ENCODE peak calls at places on chromosome 14, in eight cellular contexts. R, K, E, T, S, P, B and Y are unnamed samples.

GRCh38 chr14:67187210-67187609 is 2.0 kb upstream of the GARIN2 start:
- DNase-seq in B (no peak), R (no peak), S (peak), E (no peak), P (no peak), K (no peak), T (peak), Y (no peak)

GRCh38 chr14:36604757-36605505 is 22.5 kb upstream of the NKX2-8 start:
- DNase-seq in K (no peak), B (peak), S (peak), T (peak), E (peak), R (no peak), P (no peak), Y (no peak)

GRCh38 chr14:90698379-90698869 is 117.8 kb downstream of the TTC7B start:
- DNase-seq in E (no peak), K (no peak), R (no peak), B (no peak), P (no peak), T (no peak), S (peak), Y (no peak)

GRCh38 chr14:61547186-61548121 is 147.9 kb upstream of the HIF1A start:
- DNase-seq in E (no peak), R (no peak), S (no peak), K (no peak), P (no peak), T (no peak), B (no peak), Y (no peak)

GRCh38 chr14:53356361-53357150 is 203.4 kb upstream of the DDHD1 start:
- DNase-seq in B (no peak), K (no peak), S (no peak), R (no peak), T (no peak), P (no peak), E (no peak), Y (no peak)

GRCh38 chr14:100589071-100589759 is 2.0 kb upstream of the BEGAIN start:
- DNase-seq in R (no peak), S (no peak), P (no peak), K (no peak), T (no peak), B (no peak), E (no peak), Y (no peak)

GRCh38 chr14:54761835-54762234 is 140.8 kb downstream of the GCH1 start:
- DNase-seq in K (no peak), B (no peak), T (no peak), P (no peak), R (no peak), S (no peak), E (no peak), Y (no peak)

GRCh38 chr14:89813485-89814080 is 140.9 kb downstream of the EFCAB11 start:
- DNase-seq in E (no peak), P (no peak), T (peak), K (no peak), S (no peak), B (no peak), R (no peak), Y (no peak)

GRCh38 chr14:71119832-71120231 is 212.6 kb downstream of the PCNX1 start:
- DNase-seq in T (no peak), E (no peak), K (no peak), S (no peak), B (no peak), P (no peak), R (no peak), Y (no peak)

GRCh38 chr14:99382781-99383456 is 97.7 kb downstream of the SETD3 start:
- DNase-seq in B (no peak), P (no peak), K (no peak), S (no peak), E (no peak), R (no peak), T (no peak), Y (no peak)

GRCh38 chr14:24335461-24336146 is 733 bp upstream of the ADCY4 start:
- DNase-seq in S (no peak), E (peak), K (no peak), P (no peak), T (no peak), R (no peak), B (no peak), Y (no peak)

GRCh38 chr14:91889477-91890211 is 22.3 kb upstream of the TC2N start:
- DNase-seq in E (no peak), S (no peak), P (no peak), R (no peak), T (no peak), K (no peak), B (no peak), Y (no peak)

GRCh38 chr14:85090681-85091080 is 439.3 kb upstream of the FLRT2 start:
- DNase-seq in S (no peak), R (no peak), E (no peak), K (no peak), B (no peak), P (no peak), T (no peak), Y (no peak)

GRCh38 chr14:76717508-76717907 is 43.8 kb upstream of the VASH1 start:
- DNase-seq in T (no peak), P (no peak), E (no peak), S (no peak), B (no peak), K (no peak), R (no peak), Y (no peak)